ENCODE peak calls at places on chromosomes 2 and 18, in five cellular contexts. Y, E, U, D and S are unnamed samples.

GRCh38 chr2:235749121-235749780 is 255.4 kb downstream of the AGAP1 start:
- DNase-seq in U (no peak), E (peak), D (no peak), Y (no peak), S (no peak)

GRCh38 chr2:18178736-18179349 is 300.4 kb downstream of the KCNS3 start:
- DNase-seq in Y (no peak), E (peak), D (peak), U (peak), S (peak)

GRCh38 chr2:236498369-236498768 is 71.3 kb upstream of the ACKR3 start:
- DNase-seq in D (peak), Y (peak), E (no peak), U (no peak), S (no peak)

GRCh38 chr2:85792783-85793441 is 39.1 kb downstream of the ATOH8 start:
- DNase-seq in E (peak), Y (peak), D (peak), U (no peak), S (no peak)

GRCh38 chr2:236711440-236711839 is 141.8 kb downstream of the ACKR3 start:
- DNase-seq in Y (peak), U (no peak), D (peak), E (peak), S (peak)

GRCh38 chr2:17680119-17680518 is 73.5 kb downstream of the SMC6 start:
- DNase-seq in E (no peak), D (no peak), Y (peak), U (no peak), S (no peak)

GRCh38 chr2:55242617-55243016 is 10.1 kb downstream of the RPS27A start:
- DNase-seq in U (no peak), Y (no peak), E (no peak), D (no peak), S (no peak)

GRCh38 chr18:4908239-4908638 is 288.8 kb downstream of the AKAIN1 start:
- DNase-seq in U (no peak), D (no peak), Y (no peak), E (no peak), S (no peak)

GRCh38 chr2:229408356-229408755 is 137.3 kb upstream of the PID1 start:
- DNase-seq in D (peak), E (peak), Y (peak), U (no peak), S (no peak)

GRCh38 chr2:155525194-155525593 is 807.3 kb downstream of the NR4A2 start:
- DNase-seq in U (no peak), D (no peak), E (no peak), Y (no peak), S (no peak)

GRCh38 chr2:229043681-229044080 is 227.4 kb downstream of the PID1 start:
- DNase-seq in U (no peak), Y (no peak), E (no peak), D (no peak), S (no peak)

GRCh38 chr2:181130686-181131085 is 150.3 kb downstream of the UBE2E3 start:
- DNase-seq in D (no peak), Y (no peak), U (no peak), E (peak), S (no peak)

GRCh38 chr2:212854116-212854515 is 297.3 kb downstream of the IKZF2 start:
- DNase-seq in D (no peak), E (no peak), U (no peak), Y (no peak), S (no peak)

GRCh38 chr2:233989221-233989620 is 61.3 kb upstream of the SPP2 start:
- DNase-seq in E (no peak), D (no peak), U (no peak), Y (no peak), S (no peak)

GRCh38 chr18:63342206-63342605 is 22.6 kb upstream of the BCL2 start:
- DNase-seq in U (peak), Y (no peak), E (peak), D (no peak), S (peak)

GRCh38 chr2:241774419-241775222 is 2.0 kb upstream of the GAL3ST2 start:
- DNase-seq in Y (peak), U (no peak), E (peak), D (peak), S (no peak)

GRCh38 chr2:147779440-147779839 is 65.4 kb upstream of the ACVR2A start:
- DNase-seq in Y (no peak), D (no peak), E (no peak), U (no peak), S (no peak)

GRCh38 chr18:23437357-23438045 is 15.6 kb upstream of the RIOK3 start:
- DNase-seq in D (peak), E (peak), U (peak), Y (peak), S (peak)

GRCh38 chr2:152037711-152038110 is 61.1 kb downstream of the CACNB4 start:
- DNase-seq in E (peak), Y (no peak), D (peak), U (no peak), S (no peak)

GRCh38 chr18:30177056-30177455 is 865.5 kb downstream of the DSC3 start:
- DNase-seq in E (no peak), Y (no peak), U (no peak), D (no peak), S (no peak)

GRCh38 chr18:44654555-44654954 is 26.1 kb upstream of the SETBP1 start:
- DNase-seq in U (no peak), D (peak), Y (peak), E (peak), S (no peak)

GRCh38 chr2:226002438-226002837 is 602.9 kb downstream of the NYAP2 start:
- DNase-seq in D (peak), E (peak), U (no peak), Y (peak), S (peak)

GRCh38 chr18:8658858-8659485 is 46.4 kb upstream of the MTCL1 start:
- DNase-seq in D (no peak), E (no peak), U (no peak), Y (no peak), S (no peak)

GRCh38 chr2:105739408-105739807 is 5.3 kb upstream of the NCK2 start:
- DNase-seq in D (no peak), E (no peak), Y (no peak), U (no peak), S (no peak)
- H3K4me3 ChIP-seq in D (no peak), E (no peak), Y (no peak), U (no peak), S (no peak)

GRCh38 chr2:8779795-8780194 is 57.6 kb downstream of the KIDINS220 start:
- DNase-seq in Y (no peak), D (no peak), U (no peak), E (no peak), S (no peak)
- H3K4me3 ChIP-seq in Y (no peak), D (no peak), U (no peak), E (no peak), S (no peak)

DNA sequence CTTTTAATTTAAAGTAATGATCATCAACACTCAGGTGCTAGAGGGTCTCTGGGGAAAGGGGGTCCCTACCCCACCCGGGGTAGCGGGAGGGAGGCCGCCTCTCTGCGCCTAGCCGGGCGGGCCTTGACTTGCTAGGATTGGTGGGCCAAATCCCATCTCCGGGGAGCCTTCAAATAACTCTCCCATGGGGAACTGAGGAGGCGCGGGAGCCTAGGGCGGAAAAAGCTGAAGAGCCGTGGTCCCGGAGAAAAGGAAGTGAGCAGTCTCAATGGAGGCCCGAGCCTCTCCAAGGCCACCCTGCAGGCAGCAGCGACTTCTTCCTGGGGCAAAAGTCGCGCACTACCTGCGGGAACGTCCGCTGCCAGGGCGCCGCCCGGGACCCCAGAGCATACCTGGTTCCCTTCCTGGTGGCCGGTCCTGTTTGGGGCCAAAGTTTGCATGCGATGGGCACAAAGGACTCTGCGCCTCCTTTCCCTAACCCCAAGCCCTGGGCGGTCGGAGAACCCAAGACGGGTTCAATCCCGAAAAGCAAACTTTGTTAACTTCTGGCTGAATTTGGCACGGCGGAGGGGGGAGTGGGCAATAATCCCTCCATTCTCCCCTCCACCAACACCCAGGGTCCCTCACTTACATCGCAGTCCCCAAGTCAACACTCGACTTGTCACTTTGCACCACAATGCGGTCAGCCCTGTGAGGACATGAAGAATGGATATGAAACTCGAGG is 13.6 kb downstream of the EN1 start:
- DNase-seq in Y (no peak), D (no peak), E (no peak), U (no peak), S (no peak)
- H3K4me3 ChIP-seq in Y (no peak), D (peak), E (no peak), U (no peak), S (no peak)

GRCh38 chr2:129585760-129586159 is 393.7 kb upstream of the RAB6C start:
- DNase-seq in U (no peak), D (no peak), Y (no peak), E (no peak), S (no peak)

DNA sequence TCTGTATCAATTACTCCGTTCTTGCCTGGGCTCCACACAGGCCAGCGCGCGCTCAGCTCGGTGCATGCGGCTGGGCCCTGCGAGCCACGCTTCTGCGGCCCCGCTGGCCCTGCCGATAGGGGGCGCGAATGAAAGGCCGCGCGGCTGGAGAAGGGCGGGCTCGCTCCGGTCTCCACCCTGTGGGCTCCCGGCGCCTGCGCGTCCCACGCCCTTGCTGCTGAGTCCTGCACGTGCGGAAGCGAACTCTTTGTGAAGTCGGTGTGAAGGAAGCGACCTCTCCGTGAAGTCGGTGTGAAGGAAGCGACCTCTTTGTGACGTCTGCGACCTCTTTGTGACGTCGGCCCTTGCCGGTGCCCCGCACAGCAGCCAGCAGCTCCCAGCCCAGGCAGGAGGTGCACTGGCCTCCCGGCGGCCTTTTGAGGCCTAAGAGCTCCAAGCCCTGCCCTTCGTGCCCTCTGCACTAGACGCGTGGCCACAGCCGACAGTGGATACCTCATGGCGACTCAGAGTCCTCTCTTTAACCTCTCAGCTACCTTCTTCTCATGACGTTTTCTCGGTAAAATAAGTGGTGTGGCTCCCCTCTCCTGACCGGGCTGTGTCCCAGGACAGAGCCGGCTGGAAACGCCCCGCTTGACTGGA is 391.9 kb upstream of the RAB6C start:
- DNase-seq in D (no peak), Y (no peak), E (no peak), U (no peak), S (no peak)
- H3K4me3 ChIP-seq in D (no peak), Y (no peak), E (no peak), U (no peak), S (no peak)

GRCh38 chr2:172089005-172089504 is 3.7 kb downstream of the DLX1 start:
- DNase-seq in D (no peak), Y (no peak), E (no peak), U (no peak), S (no peak)
- H3K4me3 ChIP-seq in D (no peak), Y (no peak), E (no peak), U (no peak), S (no peak)

DNA sequence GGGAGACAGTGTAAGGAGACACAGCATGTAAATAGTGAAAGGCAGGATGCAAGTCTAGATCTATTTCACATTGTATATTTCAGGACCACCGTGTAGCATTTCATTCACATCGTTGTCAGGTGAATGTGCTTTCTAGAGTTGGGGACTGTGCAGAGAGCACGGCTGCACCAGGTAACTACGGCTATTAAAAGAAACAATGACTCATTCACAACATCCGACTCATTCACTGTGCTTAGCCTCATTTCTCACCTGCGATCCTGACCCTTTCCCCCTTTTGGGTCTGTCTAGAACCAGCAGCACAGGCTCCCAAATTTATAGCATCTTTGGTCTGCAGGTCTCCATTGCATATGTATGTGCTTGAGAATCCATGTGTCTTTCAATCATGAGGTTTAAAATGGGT is 246.5 kb upstream of the EPHA4 start:
- DNase-seq in Y (peak), U (no peak), E (no peak), D (no peak), S (no peak)
- H3K4me3 ChIP-seq in Y (peak), U (no peak), E (no peak), D (no peak), S (no peak)

GRCh38 chr2:161139098-161139987 is 20.9 kb upstream of the TANK start:
- DNase-seq in D (no peak), U (no peak), E (peak), Y (no peak), S (peak)
- H3K4me3 ChIP-seq in D (no peak), U (peak), E (no peak), Y (no peak), S (peak)

GRCh38 chr18:26547302-26548143 is 830 bp downstream of the KCTD1 start:
- DNase-seq in U (peak), D (peak), E (peak), Y (no peak), S (peak)

GRCh38 chr18:26545335-26545734 is 3.0 kb downstream of the KCTD1 start:
- DNase-seq in D (no peak), U (no peak), Y (peak), E (no peak), S (no peak)

GRCh38 chr18:26546875-26547301 is 1.5 kb downstream of the KCTD1 start:
- DNase-seq in D (no peak), E (no peak), Y (no peak), U (no peak), S (no peak)

GRCh38 chr18:26545737-26546136 is 2.6 kb downstream of the KCTD1 start:
- DNase-seq in U (no peak), D (no peak), E (no peak), Y (no peak), S (no peak)

GRCh38 chr18:26546170-26546874 is 2.0 kb downstream of the KCTD1 start:
- DNase-seq in E (peak), U (no peak), Y (peak), D (no peak), S (no peak)
- H3K4me3 ChIP-seq in E (peak), U (peak), Y (peak), D (peak), S (no peak)

GRCh38 chr2:159879061-159879604 is 81.1 kb upstream of the CD302 start:
- DNase-seq in U (no peak), D (no peak), Y (no peak), E (peak), S (peak)

GRCh38 chr2:159880729-159881128 is 82.7 kb upstream of the CD302 start:
- DNase-seq in E (no peak), U (no peak), Y (no peak), D (no peak), S (no peak)

DNA sequence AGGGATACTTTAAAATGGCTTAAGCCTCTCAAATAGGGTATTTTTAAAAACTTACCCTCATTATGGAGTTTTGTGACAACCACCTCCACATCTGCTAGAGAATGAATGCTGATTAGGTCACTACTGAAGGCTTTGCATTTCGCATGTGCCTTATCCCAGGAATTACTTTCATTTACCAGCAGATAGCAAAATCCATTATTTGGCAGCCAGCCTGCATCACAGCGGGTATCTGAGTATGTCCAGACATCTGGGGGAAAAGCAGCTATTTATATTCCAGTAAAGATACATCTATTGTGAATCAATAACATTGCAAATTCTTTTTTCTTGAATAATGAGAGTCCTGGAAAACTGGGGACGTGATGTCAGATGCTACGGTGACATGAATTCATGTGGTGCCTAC is 84.1 kb upstream of the CD302 start:
- DNase-seq in D (peak), Y (no peak), E (no peak), U (no peak), S (no peak)
- H3K4me3 ChIP-seq in D (no peak), Y (no peak), E (no peak), U (no peak), S (no peak)